ENCODE peak calls at places on chromosome 2, in four cellular contexts. E, N, U and S are unnamed samples. For H3K79me2, the result is how much of the 10 kb centered on the place peaks cover.

GRCh38 chr2:199018826-199019225 is 438.9 kb downstream of the SATB2 start:
- DNase-seq in U (no peak), N (peak), E (no peak), S (no peak)

GRCh38 chr2:38174646-38175096 is 98.7 kb upstream of the CYP1B1 start:
- DNase-seq in E (no peak), N (peak), U (no peak), S (peak)

GRCh38 chr2:69645026-69645425 is 1.5 kb upstream of the AAK1 start:
- DNase-seq in N (no peak), E (no peak), U (no peak), S (no peak)

GRCh38 chr2:218026676-218027425 is 24.1 kb upstream of the TNS1 start:
- DNase-seq in N (no peak), U (no peak), E (no peak), S (no peak)

GRCh38 chr2:218806346-218806978 is 24.5 kb downstream of the CYP27A1 start:
- DNase-seq in N (peak), E (no peak), U (no peak), S (peak)

GRCh38 chr2:144458536-144458935 is 61.4 kb downstream of the ZEB2 start:
- DNase-seq in E (no peak), N (no peak), U (no peak), S (no peak)

GRCh38 chr2:159807183-159808037 is 9.4 kb upstream of the CD302 start:
- DNase-seq in N (peak), U (peak), E (peak), S (peak)

GRCh38 chr2:202042444-202042843 is 8.8 kb downstream of the FZD7 start:
- DNase-seq in E (no peak), U (no peak), N (no peak), S (no peak)

GRCh38 chr2:112916145-112916571 is 5.2 kb downstream of the IL37 start:
- DNase-seq in E (no peak), N (no peak), U (no peak), S (no peak)

GRCh38 chr2:28164280-28164801 is 228.3 kb upstream of the FOSL2 start:
- DNase-seq in U (no peak), E (no peak), N (no peak), S (peak)

GRCh38 chr2:65281626-65282351 is 54.2 kb downstream of the ACTR2 start:
- DNase-seq in U (no peak), N (no peak), E (peak), S (no peak)

GRCh38 chr2:207479198-207479785 is 50.5 kb upstream of the CREB1 start:
- DNase-seq in U (no peak), N (peak), E (no peak), S (no peak)
- TF ChIP-seq EZH2 in U (no peak), N (no peak), E (no peak), S (no peak)

GRCh38 chr2:127879899-127880298 is 5.9 kb downstream of the AMMECR1L start:
- DNase-seq in U (no peak), N (no peak), E (no peak), S (no peak)

GRCh38 chr2:127887452-127888219 is 1.9 kb upstream of the AMMECR1L start:
- DNase-seq in N (no peak), E (no peak), U (no peak), S (no peak)

GRCh38 chr2:127888772-127889171 is 3.0 kb upstream of the AMMECR1L start:
- DNase-seq in U (no peak), N (no peak), E (no peak), S (no peak)

GRCh38 chr2:127884436-127884835 is 1.3 kb downstream of the AMMECR1L start:
- DNase-seq in U (no peak), E (peak), N (peak), S (peak)
- H3K79me2 ChIP-seq in U (half or more), E (half or more), N (half or more), S (half or more)

GRCh38 chr2:138780451-138780880 is 276 bp upstream of the NXPH2 start:
- DNase-seq in N (no peak), E (peak), U (no peak), S (peak)
- TF ChIP-seq EZH2 in N (peak), E (peak), U (no peak), S (peak)

GRCh38 chr2:134175834-134176233 is 78.0 kb upstream of the MGAT5 start:
- DNase-seq in E (no peak), U (no peak), N (no peak), S (no peak)

GRCh38 chr2:134177351-134177931 is 76.4 kb upstream of the MGAT5 start:
- DNase-seq in E (no peak), N (peak), U (no peak), S (peak)

GRCh38 chr2:134178109-134178877 is 75.6 kb upstream of the MGAT5 start:
- DNase-seq in U (no peak), N (peak), E (no peak), S (no peak)

GRCh38 chr2:134173338-134174016 is 80.4 kb upstream of the MGAT5 start:
- DNase-seq in U (no peak), N (no peak), E (no peak), S (peak)

DNA sequence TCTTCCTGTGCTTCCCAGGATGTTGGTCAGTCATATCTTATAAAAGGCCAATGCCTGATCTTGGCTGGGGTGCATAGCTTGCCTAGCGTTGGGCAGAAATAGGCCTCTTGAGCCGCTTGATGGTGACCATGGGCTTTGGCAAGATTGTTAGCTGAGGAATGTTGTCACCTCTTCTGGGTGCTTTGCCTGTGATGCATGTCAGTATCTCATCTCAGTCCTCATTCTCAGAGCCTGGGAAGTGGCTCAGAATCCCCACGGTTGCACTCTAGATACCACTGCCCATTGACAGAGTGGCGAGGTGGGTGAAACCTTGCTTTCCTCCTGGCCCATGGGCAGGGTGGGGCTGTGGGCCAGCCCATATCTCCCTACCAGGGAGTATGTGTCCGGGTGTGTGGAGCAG is 79.2 kb upstream of the MGAT5 start:
- DNase-seq in E (no peak), N (no peak), U (no peak), S (no peak)
- H3K79me2 ChIP-seq in E (under half), N (under half), U (under half), S (half or more)

GRCh38 chr2:232634319-232635150 is 1.1 kb downstream of the EFHD1 start:
- DNase-seq in E (peak), N (no peak), U (no peak), S (no peak)
- TF ChIP-seq EZH2 in E (peak), N (peak), U (no peak), S (peak)

GRCh38 chr2:158499383-158499782 is 42.6 kb downstream of the PKP4 start:
- DNase-seq in E (no peak), N (no peak), U (no peak), S (no peak)
- H3K79me2 ChIP-seq in E (half or more), N (under half), U (half or more), S (half or more)

GRCh38 chr2:106885981-106886915 is at the start of gene ST6GAL2:
- DNase-seq in N (no peak), E (peak), U (no peak), S (peak)
- TF ChIP-seq EZH2 in N (peak), E (peak), U (no peak), S (peak)

GRCh38 chr2:57543211-57543610 is 503.4 kb upstream of the VRK2 start:
- DNase-seq in N (no peak), U (no peak), E (no peak), S (no peak)

GRCh38 chr2:57544626-57545025 is 502.0 kb upstream of the VRK2 start:
- DNase-seq in N (no peak), U (no peak), E (no peak), S (no peak)

GRCh38 chr2:57549642-57550102 is 496.9 kb upstream of the VRK2 start:
- DNase-seq in E (peak), N (no peak), U (no peak), S (peak)

GRCh38 chr2:57542081-57542480 is 504.5 kb upstream of the VRK2 start:
- DNase-seq in U (no peak), E (no peak), N (no peak), S (no peak)

DNA sequence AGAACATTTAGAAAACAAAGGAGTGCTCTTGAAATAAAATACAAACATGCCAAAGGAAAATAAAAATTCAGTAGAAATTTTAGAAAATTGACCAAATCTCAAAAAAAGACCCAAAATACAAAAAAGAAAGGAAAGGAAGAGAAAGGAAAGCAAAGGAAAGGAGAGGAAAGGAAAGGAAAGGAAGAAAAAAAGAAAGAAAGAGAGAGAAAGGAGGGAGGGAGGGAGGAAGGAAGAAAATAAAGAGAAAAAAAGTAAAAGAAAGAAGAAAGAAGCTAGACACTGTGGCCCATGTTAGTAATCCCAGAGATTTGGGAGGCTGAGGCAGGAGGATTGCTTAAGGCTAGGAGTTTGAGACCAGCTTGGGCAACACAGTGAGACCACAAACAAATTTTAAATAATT is 500.1 kb upstream of the VRK2 start:
- DNase-seq in N (no peak), E (no peak), U (no peak), S (no peak)
- H3K79me2 ChIP-seq in N (under half), E (under half), U (under half), S (under half)

GRCh38 chr2:174339971-174340399 is 5.2 kb downstream of the SP9 start:
- DNase-seq in U (no peak), N (no peak), E (peak), S (no peak)
- TF ChIP-seq EZH2 in U (no peak), N (no peak), E (peak), S (peak)

GRCh38 chr2:127807678-127808353 is 3.2 kb downstream of the WDR33 start:
- DNase-seq in E (no peak), N (no peak), U (no peak), S (no peak)

GRCh38 chr2:127811922-127812321 is 951 bp upstream of the WDR33 start:
- DNase-seq in U (no peak), E (no peak), N (no peak), S (no peak)

GRCh38 chr2:127810156-127810636 is 775 bp downstream of the WDR33 start:
- DNase-seq in U (no peak), E (peak), N (peak), S (peak)

GRCh38 chr2:127811397-127811860 is 458 bp upstream of the WDR33 start:
- DNase-seq in E (no peak), U (no peak), N (peak), S (no peak)

GRCh38 chr2:127810637-127811396 is at the start of gene WDR33:
- DNase-seq in U (peak), N (peak), E (peak), S (peak)
- H3K79me2 ChIP-seq in U (half or more), N (half or more), E (half or more), S (under half)